ENCODE peak calls at places on chromosomes 11 and 22, in four cellular contexts. Z, X, R and P are unnamed samples.

GRCh38 chr22:23113067-23113846 is 28.5 kb downstream of the RSPH14 start:
- DNase-seq in R (no peak), Z (no peak), X (no peak), P (no peak)

GRCh38 chr22:17077255-17077654 is 7.5 kb upstream of the IL17RA start:
- DNase-seq in R (peak), X (peak), Z (no peak), P (peak)

GRCh38 chr22:41947181-41948080 is 479 bp upstream of the CENPM start:
- DNase-seq in R (no peak), X (no peak), Z (no peak), P (no peak)

GRCh38 chr11:76640540-76640939 is 30.0 kb downstream of the LRRC32 start:
- DNase-seq in R (no peak), Z (no peak), X (no peak), P (no peak)

GRCh38 chr11:79052539-79052938 is 388.3 kb downstream of the TENM4 start:
- DNase-seq in R (no peak), Z (no peak), X (no peak), P (no peak)

GRCh38 chr11:62017878-62018642 is 50.6 kb upstream of the FTH1 start:
- DNase-seq in R (no peak), Z (no peak), X (no peak), P (no peak)

GRCh38 chr11:75946531-75947530 is 131.8 kb downstream of the UVRAG start:
- DNase-seq in Z (peak), X (peak), R (peak), P (peak)

GRCh38 chr11:86247608-86248007 is 3.1 kb downstream of the EED start:
- DNase-seq in R (no peak), X (peak), Z (no peak), P (peak)

GRCh38 chr11:28878025-28878424 is 769.8 kb downstream of the METTL15 start:
- DNase-seq in R (peak), Z (no peak), X (peak), P (peak)

GRCh38 chr11:134126197-134126822 is 57.4 kb downstream of the JAM3 start:
- DNase-seq in Z (peak), R (peak), X (peak), P (peak)

GRCh38 chr22:17707526-17707925 is 66.7 kb downstream of the BID start:
- DNase-seq in Z (no peak), R (peak), X (peak), P (no peak)

GRCh38 chr11:59206635-59207034 is 6.1 kb downstream of the MPEG1 start:
- DNase-seq in X (peak), R (no peak), Z (no peak), P (peak)

GRCh38 chr22:36384766-36385400 is 2.9 kb downstream of the MYH9 start:
- DNase-seq in R (no peak), Z (no peak), X (peak), P (no peak)

GRCh38 chr11:6249822-6250555 is 9.6 kb upstream of the CCKBR start:
- DNase-seq in Z (peak), X (peak), R (peak), P (peak)

GRCh38 chr11:57787920-57788716 is 26.5 kb downstream of the CTNND1 start:
- DNase-seq in Z (no peak), X (no peak), R (peak), P (peak)

GRCh38 chr22:26553056-26553752 is 36.7 kb downstream of the TPST2 start:
- DNase-seq in Z (no peak), R (peak), X (peak), P (peak)

GRCh38 chr11:59076876-59077571 is 9.1 kb upstream of the GLYATL1B start:
- DNase-seq in R (no peak), Z (no peak), X (no peak), P (no peak)

GRCh38 chr22:40637181-40638150 is 947 bp upstream of the MRTFA start:
- DNase-seq in Z (peak), X (peak), R (no peak), P (no peak)

GRCh38 chr11:6615882-6616585 is 3.2 kb downstream of the TPP1 start:
- DNase-seq in X (no peak), R (no peak), Z (no peak), P (no peak)

GRCh38 chr11:114448749-114449484 is 9.7 kb downstream of the REXO2 start:
- DNase-seq in R (peak), Z (no peak), X (peak), P (no peak)